ENCODE peak calls at places on chromosomes 12 and 14, in eight cellular contexts. One of them, this sample, is unnamed.

GRCh38 chr12:1434296-1434955 is 160.0 kb downstream of the FBXL14 start:
- DNase-seq in heart right ventricle: no peak
- DNase-seq in A549: no peak
- DNase-seq in testis: no peak
- DNase-seq in left ventricle myocardium inferior: no peak
- DNase-seq in aorta: no peak
- DNase-seq in transverse colon: no peak
- DNase-seq in endodermal cell: no peak
- DNase-seq in this sample: no peak

GRCh38 chr12:105949391-105949790 is 189.4 kb downstream of the NUAK1 start:
- DNase-seq in heart right ventricle: no peak
- DNase-seq in A549: no peak
- DNase-seq in testis: no peak
- DNase-seq in left ventricle myocardium inferior: no peak
- DNase-seq in aorta: no peak
- DNase-seq in transverse colon: no peak
- DNase-seq in endodermal cell: no peak
- DNase-seq in this sample: no peak

GRCh38 chr12:115813256-115813655 is 464.2 kb downstream of the MED13L start:
- DNase-seq in heart right ventricle: no peak
- DNase-seq in A549: no peak
- DNase-seq in testis: no peak
- DNase-seq in left ventricle myocardium inferior: no peak
- DNase-seq in aorta: no peak
- DNase-seq in transverse colon: peak; percentile 13
- DNase-seq in endodermal cell: no peak
- DNase-seq in this sample: no peak

GRCh38 chr14:90871605-90872233 is 55.5 kb upstream of the TTC7B start:
- DNase-seq in heart right ventricle: no peak
- DNase-seq in A549: no peak
- DNase-seq in testis: no peak
- DNase-seq in left ventricle myocardium inferior: no peak
- DNase-seq in aorta: no peak
- DNase-seq in transverse colon: no peak
- DNase-seq in endodermal cell: no peak
- DNase-seq in this sample: no peak

GRCh38 chr12:108282676-108283075 is 56.4 kb downstream of the CMKLR1 start:
- DNase-seq in heart right ventricle: no peak
- DNase-seq in A549: no peak
- DNase-seq in testis: no peak
- DNase-seq in left ventricle myocardium inferior: no peak
- DNase-seq in aorta: no peak
- DNase-seq in transverse colon: no peak
- DNase-seq in endodermal cell: no peak
- DNase-seq in this sample: no peak

GRCh38 chr12:100404769-100405407 is 48.0 kb downstream of the SLC17A8 start:
- DNase-seq in heart right ventricle: no peak
- DNase-seq in A549: no peak
- DNase-seq in testis: peak; percentile 73
- DNase-seq in left ventricle myocardium inferior: no peak
- DNase-seq in aorta: no peak
- DNase-seq in transverse colon: peak; percentile 26
- DNase-seq in endodermal cell: peak; percentile 96
- DNase-seq in this sample: peak; percentile 66

GRCh38 chr14:46488374-46488773 is 163.2 kb downstream of the RPL10L start:
- DNase-seq in heart right ventricle: no peak
- DNase-seq in A549: no peak
- DNase-seq in testis: no peak
- DNase-seq in left ventricle myocardium inferior: no peak
- DNase-seq in aorta: no peak
- DNase-seq in transverse colon: no peak
- DNase-seq in endodermal cell: no peak
- DNase-seq in this sample: no peak

GRCh38 chr12:107760817-107761501 is at the start of gene PRDM4:
- DNase-seq in heart right ventricle: peak; percentile 93
- DNase-seq in A549: peak; percentile 95
- DNase-seq in testis: peak; percentile 95
- DNase-seq in left ventricle myocardium inferior: peak; percentile 93
- DNase-seq in aorta: peak; percentile 96
- DNase-seq in transverse colon: peak; percentile 95
- DNase-seq in endodermal cell: peak; percentile 99
- DNase-seq in this sample: peak; percentile 98

GRCh38 chr12:15996948-15997347 is 85.8 kb downstream of the DERA start:
- DNase-seq in heart right ventricle: no peak
- DNase-seq in A549: no peak
- DNase-seq in testis: no peak
- DNase-seq in left ventricle myocardium inferior: no peak
- DNase-seq in aorta: no peak
- DNase-seq in transverse colon: no peak
- DNase-seq in endodermal cell: no peak
- DNase-seq in this sample: no peak

GRCh38 chr12:115946867-115947695 is 330.4 kb downstream of the MED13L start:
- DNase-seq in heart right ventricle: no peak
- DNase-seq in A549: no peak
- DNase-seq in testis: no peak
- DNase-seq in left ventricle myocardium inferior: no peak
- DNase-seq in aorta: no peak
- DNase-seq in transverse colon: no peak
- DNase-seq in endodermal cell: no peak
- DNase-seq in this sample: peak; percentile 23

GRCh38 chr12:85951823-85952222 is 77.7 kb downstream of the NTS start:
- DNase-seq in heart right ventricle: no peak
- DNase-seq in A549: no peak
- DNase-seq in testis: no peak
- DNase-seq in left ventricle myocardium inferior: no peak
- DNase-seq in aorta: no peak
- DNase-seq in transverse colon: no peak
- DNase-seq in endodermal cell: no peak
- DNase-seq in this sample: peak; percentile 66

GRCh38 chr14:23195552-23196101 is 12.2 kb upstream of the SLC7A8 start:
- DNase-seq in heart right ventricle: no peak
- DNase-seq in A549: no peak
- DNase-seq in testis: no peak
- DNase-seq in left ventricle myocardium inferior: no peak
- DNase-seq in aorta: no peak
- DNase-seq in transverse colon: no peak
- DNase-seq in endodermal cell: no peak
- DNase-seq in this sample: no peak

GRCh38 chr14:53956427-53957201 is at the start of gene BMP4:
- DNase-seq in heart right ventricle: peak; percentile 86
- DNase-seq in A549: no peak
- DNase-seq in testis: peak; percentile 48
- DNase-seq in left ventricle myocardium inferior: peak; percentile 89
- DNase-seq in aorta: peak; percentile 91
- DNase-seq in transverse colon: peak; percentile 77
- DNase-seq in endodermal cell: peak; percentile 94
- DNase-seq in this sample: peak; percentile 6

GRCh38 chr14:53953828-53954550 is 2.6 kb downstream of the BMP4 start:
- DNase-seq in heart right ventricle: peak; percentile 41
- DNase-seq in A549: peak; percentile 38
- DNase-seq in testis: no peak
- DNase-seq in left ventricle myocardium inferior: peak; percentile 38
- DNase-seq in aorta: peak; percentile 71
- DNase-seq in transverse colon: peak; percentile 31
- DNase-seq in endodermal cell: no peak
- DNase-seq in this sample: peak; percentile 27

GRCh38 chr14:53954551-53955233 is 1.9 kb downstream of the BMP4 start:
- DNase-seq in heart right ventricle: peak; percentile 44
- DNase-seq in A549: no peak
- DNase-seq in testis: no peak
- DNase-seq in left ventricle myocardium inferior: peak; percentile 32
- DNase-seq in aorta: peak; percentile 57
- DNase-seq in transverse colon: no peak
- DNase-seq in endodermal cell: peak; percentile 74
- DNase-seq in this sample: no peak

GRCh38 chr14:53955671-53956426 is 776 bp downstream of the BMP4 start:
- DNase-seq in heart right ventricle: peak; percentile 70
- DNase-seq in A549: no peak
- DNase-seq in testis: no peak
- DNase-seq in left ventricle myocardium inferior: peak; percentile 77
- DNase-seq in aorta: peak; percentile 86
- DNase-seq in transverse colon: peak; percentile 62
- DNase-seq in endodermal cell: peak; percentile 83
- DNase-seq in this sample: peak; percentile 2

GRCh38 chr14:53955234-53955556 is 1.4 kb downstream of the BMP4 start:
- DNase-seq in heart right ventricle: no peak
- DNase-seq in A549: no peak
- DNase-seq in testis: no peak
- DNase-seq in left ventricle myocardium inferior: no peak
- DNase-seq in aorta: no peak
- DNase-seq in transverse colon: no peak
- DNase-seq in endodermal cell: no peak
- DNase-seq in this sample: no peak
- H3K27ac ChIP-seq in heart right ventricle: peak overlapping the region; percentile 91
- H3K27ac ChIP-seq in A549: peak overlapping the region; percentile 65
- H3K27ac ChIP-seq in testis: no peak overlapping the region
- H3K27ac ChIP-seq in left ventricle myocardium inferior: peak overlapping the region; percentile 95
- H3K27ac ChIP-seq in aorta: no peak overlapping the region
- H3K27ac ChIP-seq in transverse colon: peak overlapping the region; percentile 83
- H3K27ac ChIP-seq in endodermal cell: no peak overlapping the region
- H3K27ac ChIP-seq in this sample: no peak overlapping the region

DNA sequence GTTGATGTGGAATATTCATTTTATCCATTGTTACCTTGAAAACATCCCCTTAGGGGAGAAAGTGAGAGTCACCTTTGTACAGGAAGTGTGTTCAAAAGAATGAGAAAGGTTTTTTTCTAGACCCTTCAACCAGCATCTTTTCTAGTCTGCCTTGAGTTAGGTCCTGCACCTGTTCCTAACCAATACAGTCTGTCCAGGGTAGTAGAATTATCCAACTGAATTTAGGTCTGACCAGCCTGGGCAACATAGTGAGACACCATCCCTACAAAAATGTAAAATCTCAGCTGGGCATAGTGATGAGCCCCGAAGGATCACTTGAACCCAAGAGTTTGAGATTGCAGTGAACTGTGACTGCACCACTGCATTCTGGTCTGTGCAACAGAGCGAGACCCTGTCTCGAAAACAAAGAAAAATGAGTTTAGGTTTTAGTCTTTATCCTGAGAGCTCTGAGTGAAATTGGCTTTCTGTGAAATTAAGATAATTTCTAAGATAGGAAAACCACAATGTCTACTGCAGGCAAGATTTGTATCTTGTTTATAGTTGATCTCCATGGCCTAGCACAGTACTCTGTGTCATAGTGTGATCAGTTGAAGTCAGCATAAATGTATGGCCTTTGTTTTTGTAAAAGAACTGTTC is 25.2 kb downstream of the ARHGAP5 start:
- DNase-seq in heart right ventricle: no peak
- DNase-seq in A549: no peak
- DNase-seq in testis: no peak
- DNase-seq in left ventricle myocardium inferior: no peak
- DNase-seq in aorta: no peak
- DNase-seq in transverse colon: no peak
- DNase-seq in endodermal cell: no peak
- DNase-seq in this sample: no peak
- H3K4me3 ChIP-seq in heart right ventricle: no peak overlapping the region
- H3K4me3 ChIP-seq in A549: no peak overlapping the region
- H3K4me3 ChIP-seq in testis: no peak overlapping the region
- H3K4me3 ChIP-seq in left ventricle myocardium inferior: no peak overlapping the region
- H3K4me3 ChIP-seq in aorta: no peak overlapping the region
- H3K4me3 ChIP-seq in transverse colon: no peak overlapping the region
- H3K4me3 ChIP-seq in endodermal cell: no peak overlapping the region
- H3K4me3 ChIP-seq in this sample: no peak overlapping the region

DNA sequence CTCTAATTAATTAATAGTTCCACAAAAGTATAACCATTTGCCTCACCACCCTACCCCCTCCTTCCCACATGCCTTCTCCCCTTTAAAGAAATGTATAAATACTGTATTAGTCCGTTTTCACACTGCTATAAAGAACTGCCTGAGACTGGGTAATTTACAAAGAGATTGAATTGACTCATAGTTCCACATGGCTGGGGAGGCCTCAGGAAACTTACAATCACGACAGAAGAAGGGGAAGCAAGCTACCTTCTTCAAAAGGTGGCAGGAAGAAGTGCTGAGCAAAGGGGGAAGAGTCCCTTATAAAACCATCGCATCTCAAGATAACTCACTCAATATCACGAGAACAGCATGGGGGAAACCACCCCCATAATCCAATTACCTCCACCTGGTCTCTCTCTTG is 8.2 kb upstream of the RESF1 start:
- DNase-seq in heart right ventricle: no peak
- DNase-seq in A549: no peak
- DNase-seq in testis: no peak
- DNase-seq in left ventricle myocardium inferior: no peak
- DNase-seq in aorta: no peak
- DNase-seq in transverse colon: no peak
- DNase-seq in endodermal cell: no peak
- DNase-seq in this sample: no peak
- H3K9me3 ChIP-seq in heart right ventricle: no peaks in the 10 kb centered on the region
- H3K9me3 ChIP-seq in A549: no peaks in the 10 kb centered on the region
- H3K9me3 ChIP-seq in testis: no peaks in the 10 kb centered on the region
- H3K9me3 ChIP-seq in left ventricle myocardium inferior: peaks cover 14% of the 10 kb centered on the region
- H3K9me3 ChIP-seq in aorta: no peaks in the 10 kb centered on the region
- H3K9me3 ChIP-seq in transverse colon: peaks cover 4% of the 10 kb centered on the region
- H3K9me3 ChIP-seq in endodermal cell: peaks cover 75% of the 10 kb centered on the region
- H3K9me3 ChIP-seq in this sample: no peaks in the 10 kb centered on the region

GRCh38 chr12:65494537-65494936 is 216.1 kb downstream of the MSRB3 start:
- DNase-seq in heart right ventricle: no peak
- DNase-seq in A549: no peak
- DNase-seq in testis: no peak
- DNase-seq in left ventricle myocardium inferior: no peak
- DNase-seq in aorta: no peak
- DNase-seq in transverse colon: no peak
- DNase-seq in endodermal cell: no peak
- DNase-seq in this sample: no peak

GRCh38 chr12:65492997-65493892 is 214.8 kb downstream of the MSRB3 start:
- DNase-seq in heart right ventricle: no peak
- DNase-seq in A549: no peak
- DNase-seq in testis: no peak
- DNase-seq in left ventricle myocardium inferior: no peak
- DNase-seq in aorta: no peak
- DNase-seq in transverse colon: no peak
- DNase-seq in endodermal cell: no peak
- DNase-seq in this sample: no peak

GRCh38 chr12:65496617-65497016 is 218.1 kb downstream of the MSRB3 start:
- DNase-seq in heart right ventricle: peak; percentile 18
- DNase-seq in A549: no peak
- DNase-seq in testis: no peak
- DNase-seq in left ventricle myocardium inferior: peak; percentile 39
- DNase-seq in aorta: no peak
- DNase-seq in transverse colon: no peak
- DNase-seq in endodermal cell: no peak
- DNase-seq in this sample: no peak

GRCh38 chr12:65493893-65494205 is 215.4 kb downstream of the MSRB3 start:
- DNase-seq in heart right ventricle: no peak
- DNase-seq in A549: no peak
- DNase-seq in testis: no peak
- DNase-seq in left ventricle myocardium inferior: no peak
- DNase-seq in aorta: no peak
- DNase-seq in transverse colon: no peak
- DNase-seq in endodermal cell: no peak
- DNase-seq in this sample: no peak

DNA sequence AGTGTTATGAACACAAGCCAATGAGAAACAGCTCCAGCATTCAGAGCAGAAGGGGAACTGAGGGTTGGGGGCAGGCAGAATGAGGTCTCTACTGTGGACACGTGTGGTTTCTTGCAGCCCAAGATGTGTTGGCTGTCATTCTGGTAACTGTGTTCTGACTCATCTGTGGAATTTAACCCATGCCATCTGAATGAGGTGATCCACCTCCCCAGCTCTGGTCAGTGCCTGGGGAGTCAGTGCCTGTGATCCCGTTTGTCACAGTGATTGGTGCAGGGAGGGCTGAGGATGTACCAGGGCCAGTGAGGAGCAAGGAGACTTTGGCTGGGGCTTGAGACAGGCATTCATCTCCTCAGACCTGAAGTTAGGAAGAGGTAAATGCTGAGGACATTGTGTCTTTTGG is 216.8 kb downstream of the MSRB3 start:
- DNase-seq in heart right ventricle: no peak
- DNase-seq in A549: peak; percentile 6
- DNase-seq in testis: no peak
- DNase-seq in left ventricle myocardium inferior: no peak
- DNase-seq in aorta: no peak
- DNase-seq in transverse colon: no peak
- DNase-seq in endodermal cell: no peak
- DNase-seq in this sample: no peak
- H3K27ac ChIP-seq in heart right ventricle: no peak overlapping the region
- H3K27ac ChIP-seq in A549: no peak overlapping the region
- H3K27ac ChIP-seq in testis: no peak overlapping the region
- H3K27ac ChIP-seq in left ventricle myocardium inferior: no peak overlapping the region
- H3K27ac ChIP-seq in aorta: no peak overlapping the region
- H3K27ac ChIP-seq in transverse colon: no peak overlapping the region
- H3K27ac ChIP-seq in endodermal cell: no peak overlapping the region
- H3K27ac ChIP-seq in this sample: no peak overlapping the region

This sample was measured in A673.